ENCODE peak calls at places on chromosomes 5 and 9, in five cellular contexts. B is MM.1S, E is neural progenitor cell, A is GM23248, K is HCT116. D is an unnamed sample. For H4K20me1, the result is how much of the 10 kb centered on the place peaks cover.

GRCh38 chr9:84271004-84271886 is 69.3 kb downstream of the SLC28A3 start:
- DNase-seq in A (peak), B (no peak), K (no peak), E (peak), D (peak)

GRCh38 chr9:4970970-4971641 is 14.0 kb upstream of the JAK2 start:
- DNase-seq in K (no peak), B (peak), A (no peak), E (no peak), D (peak)

GRCh38 chr9:109016132-109016531 is 2.8 kb upstream of the CTNNAL1 start:
- DNase-seq in B (no peak), K (no peak), E (no peak), A (no peak), D (no peak)

GRCh38 chr9:93590609-93591234 is 14.3 kb downstream of the PHF2 start:
- DNase-seq in B (no peak), K (no peak), E (no peak), A (no peak), D (no peak)

GRCh38 chr9:21549251-21549765 is 67.2 kb upstream of the IFNE start:
- DNase-seq in E (no peak), K (no peak), A (peak), B (no peak), D (no peak)

GRCh38 chr9:18314321-18314720 is 159.6 kb upstream of the ADAMTSL1 start:
- DNase-seq in K (no peak), E (no peak), B (no peak), A (peak), D (no peak)

GRCh38 chr5:167898361-167899042 is 392.9 kb upstream of the WWC1 start:
- DNase-seq in K (no peak), A (peak), B (no peak), E (no peak), D (no peak)

GRCh38 chr5:135576075-135576599 is 2.7 kb downstream of the CXCL14 start:
- DNase-seq in B (no peak), E (peak), K (no peak), A (peak), D (no peak)

GRCh38 chr5:148433826-148434225 is 50.1 kb downstream of the FBXO38 start:
- DNase-seq in K (no peak), A (no peak), E (no peak), B (no peak), D (no peak)

GRCh38 chr5:65171645-65172044 is 310.1 kb downstream of the ADAMTS6 start:
- DNase-seq in A (no peak), K (no peak), B (no peak), E (no peak), D (no peak)

GRCh38 chr9:137136261-137136925 is 2.6 kb upstream of the GRIN1 start:
- DNase-seq in K (no peak), A (no peak), B (peak), E (no peak), D (no peak)

GRCh38 chr5:177452688-177453638 is 6.3 kb downstream of the PRR7 start:
- DNase-seq in K (no peak), B (no peak), E (no peak), A (peak), D (no peak)

GRCh38 chr5:177454397-177455035 is 7.9 kb downstream of the PRR7 start:
- DNase-seq in A (peak), K (peak), E (peak), B (peak), D (peak)

GRCh38 chr5:177455661-177456590 is 9.3 kb downstream of the PRR7 start:
- DNase-seq in K (peak), B (peak), E (peak), A (peak), D (peak)

GRCh38 chr5:177455036-177455660 is 8.5 kb downstream of the PRR7 start:
- DNase-seq in E (peak), K (peak), B (peak), A (peak), D (peak)

DNA sequence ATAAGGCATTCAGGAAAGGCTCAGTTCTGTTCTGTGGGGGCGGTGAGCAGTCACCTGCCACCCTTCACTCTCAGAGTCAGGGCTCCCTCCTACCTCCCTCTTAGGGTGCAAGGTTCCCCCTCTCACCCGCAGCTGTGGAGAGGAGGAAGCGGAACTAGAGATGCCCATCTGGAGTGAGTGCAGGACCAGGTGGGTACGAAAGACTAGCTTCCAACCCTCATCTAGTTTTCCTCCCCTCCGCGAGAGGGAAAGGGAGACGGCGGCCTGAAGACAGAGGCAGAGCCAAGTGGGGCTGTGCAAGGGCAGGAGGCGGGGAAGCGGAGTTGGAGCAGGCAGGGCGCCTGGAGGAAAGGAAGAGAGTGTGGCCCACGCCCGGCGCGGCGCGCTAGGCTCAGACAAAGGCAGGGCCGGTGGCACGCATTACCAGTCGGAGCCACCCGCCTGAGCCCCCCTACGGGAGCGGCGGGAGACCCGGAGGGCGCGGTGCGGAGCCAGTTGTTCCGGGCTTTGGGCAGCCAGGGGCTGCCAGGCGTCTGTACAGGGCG is 7.3 kb downstream of the PRR7 start:
- DNase-seq in E (no peak), A (peak), B (no peak), K (no peak), D (peak)
- H4K20me1 ChIP-seq in E (half or more), A (under half), B (under half), K (under half), D (under half)

GRCh38 chr5:103582364-103582763 is 19.8 kb upstream of the NUDT12 start:
- DNase-seq in B (peak), A (peak), K (peak), E (peak), D (peak)
- TF ChIP-seq EZH2phosphoT487 in B (no peak), A (no peak), K (no peak), E (no peak), D (no peak)

DNA sequence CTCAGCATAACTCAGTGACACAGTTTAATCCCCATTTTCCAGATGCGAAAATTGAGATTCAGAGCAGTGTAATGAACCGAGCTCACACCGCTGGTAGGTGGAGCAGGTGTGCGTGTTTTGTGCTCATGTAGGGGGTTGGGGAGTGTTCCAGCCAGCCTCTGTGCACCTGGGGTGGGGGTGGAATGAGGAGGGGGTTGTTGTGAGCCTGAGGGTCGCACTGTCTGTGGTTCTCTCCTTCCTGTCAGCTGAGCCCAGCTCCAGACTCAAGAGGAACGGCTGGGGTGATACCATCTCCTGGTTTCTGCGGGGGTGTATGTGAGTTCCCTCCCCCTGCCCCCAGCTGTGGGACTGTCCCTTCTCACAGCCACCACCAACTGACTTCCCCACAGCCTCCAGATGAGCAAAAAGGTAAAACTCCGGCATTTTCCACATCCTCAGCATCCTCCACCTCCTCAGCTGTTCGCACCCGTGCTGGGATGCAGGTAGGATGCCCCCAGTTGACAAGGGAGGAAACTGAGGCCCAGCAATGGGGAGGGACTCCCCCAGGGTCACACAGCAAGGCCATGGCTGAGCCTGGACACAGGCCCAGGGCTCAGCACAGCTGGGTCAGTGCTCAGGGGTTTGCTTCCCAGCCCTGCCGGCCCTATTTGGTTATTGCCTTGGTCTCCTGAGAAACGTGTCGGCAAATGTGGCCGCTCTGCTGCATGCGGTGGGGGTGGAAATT is 2.1 kb downstream of the SH2D3C start:
- DNase-seq in E (peak), A (no peak), B (peak), K (no peak), D (peak)
- H4K20me1 ChIP-seq in E (under half), A (under half), B (under half), K (under half), D (under half)

DNA sequence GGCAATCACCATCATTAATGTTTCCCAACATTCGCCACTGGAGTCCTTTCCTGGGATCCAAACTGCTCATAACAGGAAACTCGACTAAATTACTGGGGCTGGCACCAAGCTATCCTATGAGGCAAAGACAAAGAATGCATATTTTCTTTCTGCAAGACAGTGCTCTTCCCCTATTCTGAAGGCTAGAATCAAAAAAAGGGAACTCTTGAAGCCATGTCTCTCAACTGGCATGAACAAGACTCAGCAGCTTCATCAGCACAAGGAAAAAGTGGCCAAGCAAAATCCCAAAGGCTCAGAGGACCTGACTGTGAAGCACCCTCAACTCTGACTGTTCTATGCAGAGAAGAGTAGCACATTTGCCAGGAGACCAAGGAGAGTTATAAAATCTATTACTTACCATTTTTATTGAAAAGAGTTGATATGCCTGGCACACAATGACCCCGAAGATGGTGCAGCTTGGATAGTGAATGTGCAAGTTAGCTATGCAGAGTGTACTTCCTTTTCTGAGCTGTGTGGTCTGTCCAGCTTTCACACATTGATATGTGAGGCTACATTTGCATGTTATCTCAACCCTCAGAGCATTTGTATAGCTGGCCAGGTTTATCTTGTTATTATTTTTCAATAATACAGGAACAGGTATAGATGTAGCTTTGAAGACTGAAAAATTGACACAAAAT is 50.9 kb upstream of the FYB1 start:
- DNase-seq in A (peak), E (no peak), B (peak), K (no peak), D (no peak)
- TF ChIP-seq EZH2phosphoT487 in A (no peak), E (no peak), B (no peak), K (no peak), D (no peak)

GRCh38 chr9:100619665-100620064 is 41.8 kb downstream of the CAVIN4 start:
- DNase-seq in K (no peak), B (no peak), A (no peak), E (no peak), D (no peak)

GRCh38 chr9:100626949-100627348 is 49.1 kb downstream of the CAVIN4 start:
- DNase-seq in A (no peak), B (no peak), E (no peak), K (no peak), D (no peak)

GRCh38 chr9:100619194-100619593 is 41.3 kb downstream of the CAVIN4 start:
- DNase-seq in A (no peak), K (no peak), E (peak), B (no peak), D (no peak)

GRCh38 chr9:100623969-100624368 is 46.1 kb downstream of the CAVIN4 start:
- DNase-seq in E (no peak), B (no peak), A (no peak), K (no peak), D (no peak)
- H4K20me1 ChIP-seq in E (under half), B (under half), A (under half), K (under half), D (under half)

GRCh38 chr5:41542183-41542582 is 31.8 kb upstream of the PLCXD3 start:
- DNase-seq in K (no peak), E (no peak), A (no peak), B (no peak), D (no peak)
- TF ChIP-seq EZH2phosphoT487 in K (no peak), E (no peak), A (no peak), B (no peak), D (no peak)

GRCh38 chr5:149809919-149810691 is 80.0 kb downstream of the PPARGC1B start:
- DNase-seq in E (no peak), A (no peak), K (no peak), B (no peak), D (no peak)
- H4K20me1 ChIP-seq in E (under half), A (under half), K (under half), B (under half), D (under half)

GRCh38 chr9:32434892-32435291 is 50.4 kb downstream of the ACO1 start:
- DNase-seq in E (no peak), B (no peak), A (no peak), K (no peak), D (no peak)

GRCh38 chr9:32431196-32431595 is 46.8 kb downstream of the ACO1 start:
- DNase-seq in E (no peak), A (peak), K (no peak), B (no peak), D (no peak)

GRCh38 chr9:32430720-32431119 is 46.3 kb downstream of the ACO1 start:
- DNase-seq in B (no peak), K (no peak), A (peak), E (no peak), D (no peak)

GRCh38 chr9:32427111-32427873 is 42.8 kb downstream of the ACO1 start:
- DNase-seq in K (no peak), E (no peak), A (peak), B (no peak), D (no peak)

DNA sequence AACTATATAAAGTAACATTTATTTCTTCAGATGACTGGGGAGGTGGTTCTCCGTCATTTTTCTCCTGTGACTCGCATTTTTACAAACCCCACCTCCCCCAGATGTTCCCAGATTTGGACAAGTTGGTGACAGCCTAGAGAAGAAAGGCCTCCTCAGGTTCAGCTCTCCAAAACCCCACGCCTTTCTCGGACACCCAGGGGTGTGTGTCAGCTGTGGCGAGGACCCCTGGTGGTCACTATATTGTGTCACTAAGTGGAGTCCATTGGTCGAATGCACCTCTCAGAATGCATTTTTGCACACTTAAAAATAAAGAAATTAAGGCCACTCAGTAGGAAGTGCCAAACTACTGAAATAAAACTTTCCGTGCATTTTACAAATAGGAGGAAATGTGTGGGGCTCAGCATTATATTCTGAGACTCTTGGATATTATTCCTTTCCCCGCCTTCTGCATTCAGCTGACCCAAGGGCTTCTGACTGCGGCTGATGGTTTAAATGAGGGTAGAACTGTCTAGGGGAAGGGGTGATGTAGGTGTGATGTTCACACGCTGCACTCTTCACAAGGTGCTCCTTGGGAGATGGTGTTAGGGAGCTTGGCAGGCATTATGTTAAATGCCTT is 47.6 kb downstream of the ACO1 start:
- DNase-seq in B (no peak), A (peak), E (peak), K (peak), D (peak)
- TF ChIP-seq EZH2phosphoT487 in B (no peak), A (no peak), E (no peak), K (no peak), D (no peak)

DNA sequence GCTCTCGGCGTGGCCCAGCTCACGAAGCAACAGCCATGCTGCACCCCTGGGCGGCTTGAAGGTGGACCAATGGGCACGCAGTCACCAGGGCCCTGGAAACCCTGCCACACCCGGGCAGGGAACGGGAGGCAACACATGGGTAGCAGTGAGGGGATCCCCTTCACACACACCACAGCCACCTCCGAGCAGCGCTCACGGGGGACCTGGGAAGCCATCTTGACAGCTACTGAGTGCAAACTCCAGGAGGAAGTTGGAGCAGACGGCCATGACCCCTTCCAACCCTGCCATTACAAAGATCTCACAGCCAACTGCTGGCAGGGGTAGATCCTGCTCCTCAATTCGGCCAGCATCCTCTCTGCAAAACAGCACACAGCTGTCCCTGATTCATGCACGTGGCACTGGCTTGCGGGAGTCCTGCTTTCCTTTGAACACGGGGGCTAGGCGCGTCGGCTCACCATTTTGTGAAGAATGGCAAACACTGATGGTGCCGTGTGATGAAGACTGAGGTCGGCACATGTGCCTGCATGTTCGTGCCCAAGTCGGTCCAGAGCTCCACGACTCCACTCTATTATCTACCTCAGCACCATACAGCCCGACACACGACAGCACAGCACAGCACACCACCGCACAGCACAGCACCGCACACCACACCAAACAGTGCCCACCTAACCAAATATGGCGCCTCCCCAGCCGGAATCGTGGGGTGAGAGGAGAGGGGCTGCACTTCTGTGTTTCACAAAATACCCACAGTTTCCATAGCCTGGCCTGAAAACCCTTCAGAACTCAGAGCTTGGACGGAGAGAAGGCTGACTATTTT is 5.0 kb downstream of the UBAC1 start:
- DNase-seq in B (no peak), A (no peak), E (no peak), K (no peak), D (no peak)
- H4K20me1 ChIP-seq in B (under half), A (under half), E (under half), K (under half), D (under half)

GRCh38 chr9:106798021-106798799 is 64.8 kb upstream of the ZNF462 start:
- DNase-seq in B (no peak), E (peak), K (no peak), A (no peak), D (no peak)
- TF ChIP-seq EZH2phosphoT487 in B (no peak), E (no peak), K (no peak), A (no peak), D (no peak)

D was measured in OCI-LY7.